ENCODE peak calls at places on chromosomes 3 and 15, in six cellular contexts. W, N, S, C, I and U are unnamed samples.

GRCh38 chr3:58962040-58962651 is 87.7 kb downstream of the CFAP20DC start:
- DNase-seq in C (no peak), S (no peak), W (peak), N (no peak), I (peak), U (no peak)

GRCh38 chr3:100777271-100777670 is 68.0 kb downstream of the TFG start:
- DNase-seq in C (no peak), S (no peak), W (peak), I (no peak), N (no peak), U (peak)

GRCh38 chr3:129013491-129013891 is 12.4 kb downstream of the EFCC1 start:
- DNase-seq in C (no peak), N (peak), W (no peak), S (no peak), I (no peak), U (no peak)

GRCh38 chr3:146274833-146275232 is 23.9 kb upstream of the PLSCR4 start:
- DNase-seq in W (peak), N (no peak), I (peak), C (no peak), S (peak), U (peak)

GRCh38 chr15:98787190-98787589 is 138.9 kb downstream of the IGF1R start:
- DNase-seq in S (no peak), I (no peak), C (no peak), N (no peak), W (no peak), U (no peak)

GRCh38 chr15:67902579-67902979 is 62.7 kb upstream of the RNU6-1 start:
- DNase-seq in N (no peak), C (no peak), S (no peak), I (no peak), W (no peak), U (no peak)

GRCh38 chr15:98416222-98416835 is 232.0 kb upstream of the IGF1R start:
- DNase-seq in N (no peak), I (no peak), W (no peak), S (no peak), C (no peak), U (no peak)

GRCh38 chr3:30131171-30131570 is 475.2 kb upstream of the TGFBR2 start:
- DNase-seq in N (no peak), I (no peak), S (no peak), C (no peak), W (no peak), U (no peak)

GRCh38 chr3:67357610-67358458 is 296.6 kb downstream of the SUCLG2 start:
- DNase-seq in N (peak), W (peak), S (no peak), I (peak), C (peak), U (peak)

GRCh38 chr3:12476238-12476897 is 7.9 kb upstream of the TSEN2 start:
- DNase-seq in W (peak), C (no peak), S (peak), I (peak), N (no peak), U (peak)

GRCh38 chr15:34993413-34993812 is 5.3 kb upstream of the ZNF770 start:
- DNase-seq in S (no peak), C (no peak), N (no peak), I (no peak), W (no peak), U (no peak)

GRCh38 chr15:92112180-92112579 is 258.7 kb downstream of the SLCO3A1 start:
- DNase-seq in I (no peak), N (no peak), S (no peak), C (no peak), W (peak), U (no peak)

GRCh38 chr15:67745059-67745993 is 80.0 kb upstream of the SKOR1 start:
- DNase-seq in C (no peak), W (no peak), N (no peak), S (peak), I (no peak), U (no peak)

GRCh38 chr3:149621218-149622005 is 36.4 kb downstream of the WWTR1 start:
- DNase-seq in W (peak), C (no peak), I (peak), S (peak), N (no peak), U (peak)

GRCh38 chr3:72604287-72604686 is 244.0 kb downstream of the SHQ1 start:
- DNase-seq in S (no peak), I (no peak), N (no peak), W (peak), C (no peak), U (no peak)

GRCh38 chr3:102450976-102451375 is 16.2 kb downstream of the ZPLD1 start:
- DNase-seq in N (no peak), W (no peak), C (no peak), I (no peak), S (no peak), U (no peak)

GRCh38 chr15:72584006-72584405 is 70.5 kb upstream of the GOLGA6B start:
- DNase-seq in S (no peak), W (peak), I (no peak), C (no peak), N (no peak), U (peak)

GRCh38 chr3:53843195-53844177 is 2.7 kb downstream of the CHDH start:
- DNase-seq in S (no peak), W (no peak), N (no peak), I (no peak), C (no peak), U (no peak)

GRCh38 chr15:28935316-28935715 is 49.5 kb downstream of the APBA2 start:
- DNase-seq in W (no peak), I (no peak), N (peak), S (no peak), C (no peak), U (no peak)

GRCh38 chr15:72113347-72114031 is 4.5 kb downstream of the MYO9A start:
- DNase-seq in W (peak), N (no peak), S (no peak), I (no peak), C (no peak), U (no peak)

GRCh38 chr15:60784855-60785254 is 305.9 kb upstream of the ICE2 start:
- DNase-seq in N (no peak), S (no peak), W (no peak), I (no peak), C (no peak), U (no peak)

GRCh38 chr15:74045184-74045583 is 37.2 kb downstream of the GOLGA6A start:
- DNase-seq in S (no peak), W (no peak), C (no peak), N (no peak), I (no peak), U (no peak)

GRCh38 chr3:1007890-1008289 is 84.9 kb upstream of the CNTN6 start:
- DNase-seq in I (peak), N (no peak), C (no peak), W (no peak), S (no peak), U (no peak)

GRCh38 chr3:194142156-194142910 is 6.4 kb downstream of the HES1 start:
- DNase-seq in S (no peak), W (no peak), C (no peak), N (no peak), I (no peak), U (no peak)

GRCh38 chr3:58535531-58536500 is 1.2 kb downstream of the ACOX2 start:
- DNase-seq in I (no peak), C (peak), S (no peak), N (no peak), W (no peak), U (no peak)